ENCODE peak calls at places on chromosomes 1 and 21, in four cellular contexts. J is heart left ventricle, E is prostate gland, T is heart right ventricle. Y is an unnamed sample.

GRCh38 chr1:199857103-199857502 is 170.4 kb upstream of the NR5A2 start:
- DNase-seq in J (no peak), E (no peak), T (no peak), Y (peak)

GRCh38 chr1:7827134-7827955 is 25.5 kb downstream of the UTS2 start:
- DNase-seq in J (peak), E (no peak), T (no peak), Y (no peak)

GRCh38 chr1:72432645-72433267 is 150.4 kb upstream of the NEGR1 start:
- DNase-seq in J (no peak), E (no peak), T (no peak), Y (no peak)

GRCh38 chr1:184535191-184535970 is 148.6 kb downstream of the C1orf21 start:
- DNase-seq in J (no peak), E (no peak), T (no peak), Y (no peak)

GRCh38 chr1:100430368-100430767 is 78.1 kb downstream of the CDC14A start:
- DNase-seq in J (no peak), E (peak), T (no peak), Y (no peak)

GRCh38 chr1:20095564-20096434 is 23.5 kb downstream of the PLA2G2D start:
- DNase-seq in J (no peak), E (no peak), T (no peak), Y (no peak)

GRCh38 chr1:51170342-51170741 is 65.7 kb upstream of the RNF11 start:
- DNase-seq in J (no peak), E (no peak), T (no peak), Y (peak)

GRCh38 chr1:222064388-222065201 is 322.7 kb upstream of the DUSP10 start:
- DNase-seq in J (no peak), E (no peak), T (no peak), Y (no peak)

GRCh38 chr1:205719015-205719414 is 31.0 kb downstream of the NUCKS1 start:
- DNase-seq in J (no peak), E (no peak), T (no peak), Y (no peak)

GRCh38 chr21:23686737-23687136 is 1920.5 kb downstream of the MRPL39 start:
- DNase-seq in J (no peak), E (no peak), T (no peak), Y (no peak)

GRCh38 chr1:184176058-184176457 is 124.5 kb downstream of the TSEN15 start:
- DNase-seq in J (no peak), E (no peak), T (no peak), Y (no peak)

GRCh38 chr1:6935379-6936307 is 150.4 kb downstream of the CAMTA1 start:
- DNase-seq in J (no peak), E (no peak), T (no peak), Y (no peak)

DNA sequence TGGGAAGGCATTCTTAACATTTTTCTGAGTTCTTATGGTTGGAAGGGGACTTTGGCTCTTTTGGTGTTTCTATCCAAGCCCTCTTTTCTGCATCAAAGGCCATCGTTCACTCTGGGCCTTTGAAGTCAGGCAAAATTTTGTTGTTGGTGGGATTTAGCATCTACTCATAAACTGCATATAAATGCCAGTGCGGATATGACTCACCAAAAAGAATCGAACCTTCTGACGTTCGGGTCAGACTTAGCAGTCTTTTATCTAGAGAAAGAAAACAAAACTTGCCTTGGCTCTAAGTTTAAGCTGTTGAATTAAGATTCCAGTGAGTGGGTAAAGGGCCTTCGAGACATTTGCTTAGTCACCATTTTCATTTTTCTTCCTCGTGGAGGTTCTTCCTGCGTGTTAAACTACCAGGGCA is 51.4 kb downstream of the EVA1C start:
- DNase-seq in J (no peak), E (peak), T (no peak), Y (peak)
- H3K27ac ChIP-seq in J (peak), E (peak), T (peak), Y (peak)

DNA sequence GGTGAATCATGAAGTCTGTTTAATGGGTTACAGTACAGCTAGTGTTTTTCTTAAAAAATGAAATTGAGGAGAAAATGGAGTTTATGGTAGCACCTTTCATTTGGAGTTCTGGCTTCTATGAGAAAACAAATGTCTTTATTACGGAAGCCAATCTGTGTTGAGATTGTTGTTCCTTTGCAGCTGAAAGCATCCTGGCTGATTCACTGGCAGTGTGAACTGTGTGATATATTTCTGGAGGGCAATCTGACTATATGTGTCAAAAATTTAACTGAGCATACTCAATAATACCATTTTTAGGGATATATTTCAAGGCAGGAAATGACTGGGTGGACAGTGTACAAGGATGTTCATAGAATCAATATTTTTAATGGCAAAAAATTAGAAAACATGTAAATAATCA is 46.6 kb upstream of the LYST start:
- DNase-seq in J (no peak), E (no peak), T (no peak), Y (no peak)
- H3K27ac ChIP-seq in J (no peak), E (no peak), T (no peak), Y (peak)

GRCh38 chr1:208235983-208236761 is 8.0 kb downstream of the PLXNA2 start:
- DNase-seq in J (no peak), E (no peak), T (peak), Y (no peak)
- H3K27ac ChIP-seq in J (peak), E (peak), T (peak), Y (peak)

DNA sequence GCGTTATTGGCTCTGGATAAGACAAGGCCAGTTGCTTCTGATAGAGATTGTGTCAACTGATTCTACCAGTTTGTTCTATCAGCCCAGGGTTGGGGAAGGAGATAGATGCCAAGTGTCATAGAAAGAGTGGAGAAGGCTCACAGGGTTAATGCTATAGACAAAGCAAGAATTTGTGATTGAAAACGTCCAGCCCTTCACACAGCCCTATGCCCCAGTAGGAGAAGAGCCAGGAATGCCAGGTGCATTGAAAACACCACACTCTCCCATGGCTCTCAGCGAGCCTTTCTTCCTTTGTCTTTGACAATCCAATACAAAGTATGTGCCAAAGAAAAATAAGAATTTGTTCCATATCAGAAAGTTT is 505.0 kb downstream of the PLPP3 start:
- DNase-seq in J (no peak), E (no peak), T (peak), Y (no peak)
- H3K27ac ChIP-seq in J (no peak), E (no peak), T (no peak), Y (no peak)

GRCh38 chr1:54866801-54867716 is 19.9 kb downstream of the DHCR24 start:
- DNase-seq in J (no peak), E (no peak), T (no peak), Y (no peak)
- H3K27ac ChIP-seq in J (no peak), E (peak), T (no peak), Y (peak)